ENCODE peak calls at places on chromosomes 5 and 9, in eight cellular contexts. N is RWPE1; O is iPS-NIHi11; J is tibial nerve; U is stromal cell of bone marrow; K is sigmoid colon; R is effector CD4-positive, alpha-beta T cell; G is AG04450. D is an unnamed sample.

GRCh38 chr5:95027151-95027721 is 257.7 kb downstream of the MCTP1 start:
- DNase-seq in U (no peak), K (no peak), N (no peak), O (no peak), G (no peak), R (no peak), J (no peak), D (no peak)

GRCh38 chr5:10729320-10730133 is 31.5 kb downstream of the DAP start:
- DNase-seq in G (no peak), N (no peak), U (no peak), O (no peak), J (no peak), R (no peak), K (no peak), D (no peak)

GRCh38 chr5:135825373-135826220 is 8.9 kb upstream of the SLC25A48 start:
- DNase-seq in U (no peak), J (no peak), G (no peak), K (peak), O (no peak), R (no peak), N (no peak), D (peak)

GRCh38 chr9:121566401-121567141 is 66.9 kb upstream of the GGTA1 start:
- DNase-seq in R (no peak), K (peak), N (peak), G (no peak), O (no peak), J (no peak), U (peak), D (no peak)

GRCh38 chr5:149445739-149446369 is 66.8 kb upstream of the IL17B start:
- DNase-seq in G (peak), K (peak), J (no peak), U (peak), R (no peak), O (no peak), N (no peak), D (no peak)

GRCh38 chr5:125484272-125485002 is 738.0 kb upstream of the ZNF608 start:
- DNase-seq in J (peak), K (peak), N (peak), R (no peak), G (peak), U (peak), O (peak), D (no peak)

GRCh38 chr5:130213607-130214006 is 309.3 kb downstream of the CHSY3 start:
- DNase-seq in R (no peak), O (no peak), N (no peak), U (no peak), G (no peak), K (no peak), J (no peak), D (no peak)

GRCh38 chr9:129958771-129959170 is 84.2 kb downstream of the FNBP1 start:
- DNase-seq in R (no peak), J (no peak), O (no peak), N (no peak), U (no peak), K (no peak), G (no peak), D (no peak)

GRCh38 chr9:89225587-89225986 is 47.0 kb upstream of the SHC3 start:
- DNase-seq in G (peak), N (no peak), O (no peak), R (no peak), K (no peak), U (no peak), J (no peak), D (no peak)

GRCh38 chr9:100277166-100277979 is 75.4 kb downstream of the TEX10 start:
- DNase-seq in G (no peak), O (no peak), N (peak), K (no peak), J (no peak), U (peak), R (no peak), D (no peak)

GRCh38 chr5:127290019-127290945 is at the start of gene MEGF10:
- DNase-seq in U (peak), R (no peak), G (no peak), J (peak), O (peak), K (no peak), N (peak), D (no peak)

GRCh38 chr9:114911167-114911821 is 19.1 kb downstream of the TNFSF8 start:
- DNase-seq in J (peak), U (no peak), K (no peak), O (peak), N (peak), G (no peak), R (no peak), D (no peak)

GRCh38 chr5:127001621-127002296 is 28.6 kb downstream of the MARCHF3 start:
- DNase-seq in N (no peak), K (no peak), O (no peak), U (no peak), G (peak), R (no peak), J (no peak), D (no peak)

GRCh38 chr5:142597546-142598337 is 88.1 kb downstream of the FGF1 start:
- DNase-seq in N (peak), J (no peak), U (peak), G (peak), R (no peak), K (no peak), O (peak), D (no peak)

GRCh38 chr5:96680759-96681158 is 18.6 kb downstream of the CAST start:
- DNase-seq in J (no peak), R (no peak), U (no peak), N (no peak), G (no peak), O (no peak), K (no peak), D (no peak)

GRCh38 chr9:113454914-113455761 is 8.4 kb upstream of the RGS3 start:
- DNase-seq in R (no peak), U (peak), K (peak), G (peak), N (no peak), O (peak), J (peak), D (peak)

GRCh38 chr5:133441166-133441815 is 171.1 kb downstream of the FSTL4 start:
- DNase-seq in J (no peak), G (no peak), U (no peak), R (no peak), O (no peak), N (no peak), K (no peak), D (no peak)

GRCh38 chr5:56026863-56027300 is 32.1 kb upstream of the IL6ST start:
- DNase-seq in G (peak), K (no peak), R (no peak), J (no peak), U (peak), N (peak), O (no peak), D (no peak)

GRCh38 chr9:124472770-124473169 is 22.5 kb downstream of the ADGRD2 start:
- DNase-seq in N (no peak), K (no peak), U (no peak), O (no peak), J (no peak), R (no peak), G (no peak), D (no peak)

GRCh38 chr9:125240649-125240999 is 519 bp downstream of the HSPA5 start:
- DNase-seq in U (no peak), O (no peak), J (peak), G (no peak), N (no peak), R (peak), K (no peak), D (no peak)

GRCh38 chr5:91283899-91284298 is 99.2 kb downstream of the ARRDC3 start:
- DNase-seq in R (no peak), N (no peak), O (no peak), K (no peak), U (peak), J (peak), G (no peak), D (no peak)

GRCh38 chr9:19976226-19976625 is 187.4 kb upstream of the SLC24A2 start:
- DNase-seq in K (no peak), N (peak), O (no peak), R (no peak), U (no peak), G (no peak), J (no peak), D (no peak)

GRCh38 chr9:16726718-16727451 is 143.6 kb downstream of the BNC2 start:
- DNase-seq in K (peak), N (peak), R (no peak), G (peak), O (peak), J (peak), U (peak), D (peak)

GRCh38 chr5:150301170-150301505 is 1.6 kb downstream of the ARSI start:
- DNase-seq in J (no peak), U (no peak), N (no peak), G (no peak), K (no peak), O (no peak), R (no peak), D (no peak)